ENCODE peak calls at places on chromosome 15, in five cellular contexts. One of them, this sample, is unnamed.

GRCh38 chr15:66763186-66764066 is 61.4 kb downstream of the SMAD6 start:
- DNase-seq in hypothalamus: peak; percentile 57
- DNase-seq in activated naive CD8-positive, alpha-beta T cell treated with anti-CD3 and anti-CD28 coated beads, Interleukin-2, amount 50 U/mL, for 24 hours: no peak
- DNase-seq in effector memory CD8-positive, alpha-beta T cell: no peak
- DNase-seq in EL: no peak
- DNase-seq in this sample: no peak

GRCh38 chr15:76274226-76274625 is 37.0 kb downstream of the ETFA start:
- DNase-seq in hypothalamus: no peak
- DNase-seq in activated naive CD8-positive, alpha-beta T cell treated with anti-CD3 and anti-CD28 coated beads, Interleukin-2, amount 50 U/mL, for 24 hours: no peak
- DNase-seq in EL: peak; percentile 21
- DNase-seq in effector memory CD8-positive, alpha-beta T cell: no peak
- DNase-seq in this sample: no peak

GRCh38 chr15:101190196-101190595 is 61.7 kb downstream of the CHSY1 start:
- DNase-seq in EL: no peak
- DNase-seq in hypothalamus: no peak
- DNase-seq in activated naive CD8-positive, alpha-beta T cell treated with anti-CD3 and anti-CD28 coated beads, Interleukin-2, amount 50 U/mL, for 24 hours: no peak
- DNase-seq in effector memory CD8-positive, alpha-beta T cell: no peak
- DNase-seq in this sample: no peak

GRCh38 chr15:100900136-100900894 is 18.8 kb upstream of the LRRK1 start:
- DNase-seq in hypothalamus: no peak
- DNase-seq in activated naive CD8-positive, alpha-beta T cell treated with anti-CD3 and anti-CD28 coated beads, Interleukin-2, amount 50 U/mL, for 24 hours: no peak
- DNase-seq in EL: no peak
- DNase-seq in effector memory CD8-positive, alpha-beta T cell: no peak
- DNase-seq in this sample: no peak

GRCh38 chr15:74781673-74782595 is at the start of gene CSK:
- DNase-seq in EL: peak; percentile 75
- DNase-seq in effector memory CD8-positive, alpha-beta T cell: peak; percentile 74
- DNase-seq in hypothalamus: peak; percentile 58
- DNase-seq in activated naive CD8-positive, alpha-beta T cell treated with anti-CD3 and anti-CD28 coated beads, Interleukin-2, amount 50 U/mL, for 24 hours: peak; percentile 81
- DNase-seq in this sample: peak; percentile 83

GRCh38 chr15:73932381-73933191 is 6.3 kb downstream of the LOXL1 start:
- DNase-seq in effector memory CD8-positive, alpha-beta T cell: no peak
- DNase-seq in EL: no peak
- DNase-seq in hypothalamus: no peak
- DNase-seq in activated naive CD8-positive, alpha-beta T cell treated with anti-CD3 and anti-CD28 coated beads, Interleukin-2, amount 50 U/mL, for 24 hours: no peak
- DNase-seq in this sample: no peak

GRCh38 chr15:64773606-64774555 is 1.5 kb downstream of the RBPMS2 start:
- DNase-seq in EL: no peak
- DNase-seq in hypothalamus: no peak
- DNase-seq in effector memory CD8-positive, alpha-beta T cell: no peak
- DNase-seq in activated naive CD8-positive, alpha-beta T cell treated with anti-CD3 and anti-CD28 coated beads, Interleukin-2, amount 50 U/mL, for 24 hours: no peak
- DNase-seq in this sample: no peak

GRCh38 chr15:56734013-56734625 is 810 bp upstream of the ZNF280D start:
- DNase-seq in effector memory CD8-positive, alpha-beta T cell: no peak
- DNase-seq in hypothalamus: no peak
- DNase-seq in EL: peak; percentile 26
- DNase-seq in activated naive CD8-positive, alpha-beta T cell treated with anti-CD3 and anti-CD28 coated beads, Interleukin-2, amount 50 U/mL, for 24 hours: no peak
- DNase-seq in this sample: no peak

GRCh38 chr15:82942691-82943090 is 9.8 kb downstream of the HOMER2 start:
- DNase-seq in EL: peak; percentile 19
- DNase-seq in activated naive CD8-positive, alpha-beta T cell treated with anti-CD3 and anti-CD28 coated beads, Interleukin-2, amount 50 U/mL, for 24 hours: no peak
- DNase-seq in hypothalamus: no peak
- DNase-seq in effector memory CD8-positive, alpha-beta T cell: no peak
- DNase-seq in this sample: no peak

GRCh38 chr15:27770769-27771554 is 328.2 kb downstream of the OCA2 start:
- DNase-seq in EL: no peak
- DNase-seq in activated naive CD8-positive, alpha-beta T cell treated with anti-CD3 and anti-CD28 coated beads, Interleukin-2, amount 50 U/mL, for 24 hours: no peak
- DNase-seq in effector memory CD8-positive, alpha-beta T cell: no peak
- DNase-seq in hypothalamus: no peak
- DNase-seq in this sample: no peak

GRCh38 chr15:37586976-37587375 is 347.5 kb upstream of the TMCO5A start:
- DNase-seq in hypothalamus: no peak
- DNase-seq in effector memory CD8-positive, alpha-beta T cell: no peak
- DNase-seq in EL: peak; percentile 2
- DNase-seq in activated naive CD8-positive, alpha-beta T cell treated with anti-CD3 and anti-CD28 coated beads, Interleukin-2, amount 50 U/mL, for 24 hours: no peak
- DNase-seq in this sample: no peak

GRCh38 chr15:99704444-99704838 is 28.8 kb downstream of the LYSMD4 start:
- DNase-seq in activated naive CD8-positive, alpha-beta T cell treated with anti-CD3 and anti-CD28 coated beads, Interleukin-2, amount 50 U/mL, for 24 hours: no peak
- DNase-seq in effector memory CD8-positive, alpha-beta T cell: peak; percentile 40
- DNase-seq in EL: peak; percentile 85
- DNase-seq in hypothalamus: peak; percentile 52
- DNase-seq in this sample: no peak

GRCh38 chr15:40955930-40956542 is 2.8 kb downstream of the CHAC1 start:
- DNase-seq in EL: peak; percentile 48
- DNase-seq in effector memory CD8-positive, alpha-beta T cell: no peak
- DNase-seq in hypothalamus: no peak
- DNase-seq in activated naive CD8-positive, alpha-beta T cell treated with anti-CD3 and anti-CD28 coated beads, Interleukin-2, amount 50 U/mL, for 24 hours: no peak
- DNase-seq in this sample: no peak

GRCh38 chr15:99305761-99306505 is 54.7 kb downstream of the LRRC28 start:
- DNase-seq in activated naive CD8-positive, alpha-beta T cell treated with anti-CD3 and anti-CD28 coated beads, Interleukin-2, amount 50 U/mL, for 24 hours: no peak
- DNase-seq in hypothalamus: no peak
- DNase-seq in EL: peak; percentile 44
- DNase-seq in effector memory CD8-positive, alpha-beta T cell: no peak
- DNase-seq in this sample: no peak

GRCh38 chr15:63176302-63176701 is 13.1 kb upstream of the RAB8B start:
- DNase-seq in effector memory CD8-positive, alpha-beta T cell: no peak
- DNase-seq in hypothalamus: no peak
- DNase-seq in EL: no peak
- DNase-seq in activated naive CD8-positive, alpha-beta T cell treated with anti-CD3 and anti-CD28 coated beads, Interleukin-2, amount 50 U/mL, for 24 hours: no peak
- DNase-seq in this sample: no peak

GRCh38 chr15:55627730-55628368 is 39.7 kb upstream of the PYGO1 start:
- DNase-seq in EL: peak; percentile 88
- DNase-seq in effector memory CD8-positive, alpha-beta T cell: no peak
- DNase-seq in hypothalamus: no peak
- DNase-seq in activated naive CD8-positive, alpha-beta T cell treated with anti-CD3 and anti-CD28 coated beads, Interleukin-2, amount 50 U/mL, for 24 hours: no peak
- DNase-seq in this sample: no peak

GRCh38 chr15:47182818-47183217 is 534.5 kb upstream of the SEMA6D start:
- DNase-seq in activated naive CD8-positive, alpha-beta T cell treated with anti-CD3 and anti-CD28 coated beads, Interleukin-2, amount 50 U/mL, for 24 hours: no peak
- DNase-seq in effector memory CD8-positive, alpha-beta T cell: no peak
- DNase-seq in hypothalamus: no peak
- DNase-seq in EL: no peak
- DNase-seq in this sample: no peak

GRCh38 chr15:40002295-40002694 is 36.7 kb downstream of the SRP14 start:
- DNase-seq in effector memory CD8-positive, alpha-beta T cell: no peak
- DNase-seq in hypothalamus: no peak
- DNase-seq in EL: peak; percentile 42
- DNase-seq in activated naive CD8-positive, alpha-beta T cell treated with anti-CD3 and anti-CD28 coated beads, Interleukin-2, amount 50 U/mL, for 24 hours: no peak
- DNase-seq in this sample: no peak

GRCh38 chr15:39204031-39204430 is 376.8 kb upstream of the THBS1 start:
- DNase-seq in EL: peak; percentile 25
- DNase-seq in activated naive CD8-positive, alpha-beta T cell treated with anti-CD3 and anti-CD28 coated beads, Interleukin-2, amount 50 U/mL, for 24 hours: no peak
- DNase-seq in hypothalamus: no peak
- DNase-seq in effector memory CD8-positive, alpha-beta T cell: no peak
- DNase-seq in this sample: no peak

GRCh38 chr15:98442379-98442833 is 205.9 kb upstream of the IGF1R start:
- DNase-seq in EL: peak; percentile 85
- DNase-seq in activated naive CD8-positive, alpha-beta T cell treated with anti-CD3 and anti-CD28 coated beads, Interleukin-2, amount 50 U/mL, for 24 hours: peak; percentile 28
- DNase-seq in hypothalamus: no peak
- DNase-seq in effector memory CD8-positive, alpha-beta T cell: no peak
- DNase-seq in this sample: no peak

GRCh38 chr15:64462492-64462891 is 2.1 kb downstream of the ZNF609 start:
- DNase-seq in effector memory CD8-positive, alpha-beta T cell: no peak
- DNase-seq in activated naive CD8-positive, alpha-beta T cell treated with anti-CD3 and anti-CD28 coated beads, Interleukin-2, amount 50 U/mL, for 24 hours: no peak
- DNase-seq in hypothalamus: no peak
- DNase-seq in EL: no peak
- DNase-seq in this sample: no peak

GRCh38 chr15:90838544-90838943 is 29.8 kb upstream of the FURIN start:
- DNase-seq in hypothalamus: no peak
- DNase-seq in activated naive CD8-positive, alpha-beta T cell treated with anti-CD3 and anti-CD28 coated beads, Interleukin-2, amount 50 U/mL, for 24 hours: no peak
- DNase-seq in EL: no peak
- DNase-seq in effector memory CD8-positive, alpha-beta T cell: no peak
- DNase-seq in this sample: no peak

GRCh38 chr15:96130734-96131133 is 199.8 kb upstream of the NR2F2 start:
- DNase-seq in effector memory CD8-positive, alpha-beta T cell: no peak
- DNase-seq in EL: no peak
- DNase-seq in hypothalamus: no peak
- DNase-seq in activated naive CD8-positive, alpha-beta T cell treated with anti-CD3 and anti-CD28 coated beads, Interleukin-2, amount 50 U/mL, for 24 hours: no peak
- DNase-seq in this sample: no peak

GRCh38 chr15:36109943-36110658 is 469.3 kb upstream of the CDIN1 start:
- DNase-seq in activated naive CD8-positive, alpha-beta T cell treated with anti-CD3 and anti-CD28 coated beads, Interleukin-2, amount 50 U/mL, for 24 hours: no peak
- DNase-seq in EL: peak; percentile 52
- DNase-seq in hypothalamus: no peak
- DNase-seq in effector memory CD8-positive, alpha-beta T cell: no peak
- DNase-seq in this sample: no peak

GRCh38 chr15:68025860-68026424 is 28.2 kb upstream of the PIAS1 start:
- DNase-seq in activated naive CD8-positive, alpha-beta T cell treated with anti-CD3 and anti-CD28 coated beads, Interleukin-2, amount 50 U/mL, for 24 hours: no peak
- DNase-seq in EL: no peak
- DNase-seq in effector memory CD8-positive, alpha-beta T cell: no peak
- DNase-seq in hypothalamus: no peak
- DNase-seq in this sample: no peak

GRCh38 chr15:74234598-74234875 is 1.6 kb upstream of the CCDC33 start:
- DNase-seq in EL: no peak
- DNase-seq in hypothalamus: no peak
- DNase-seq in activated naive CD8-positive, alpha-beta T cell treated with anti-CD3 and anti-CD28 coated beads, Interleukin-2, amount 50 U/mL, for 24 hours: no peak
- DNase-seq in effector memory CD8-positive, alpha-beta T cell: no peak
- DNase-seq in this sample: no peak

GRCh38 chr15:36501063-36501678 is 78.3 kb upstream of the CDIN1 start:
- DNase-seq in EL: peak; percentile 72
- DNase-seq in effector memory CD8-positive, alpha-beta T cell: no peak
- DNase-seq in hypothalamus: peak; percentile 68
- DNase-seq in activated naive CD8-positive, alpha-beta T cell treated with anti-CD3 and anti-CD28 coated beads, Interleukin-2, amount 50 U/mL, for 24 hours: no peak
- DNase-seq in this sample: peak; percentile 5

GRCh38 chr15:85073556-85074194 is 92.0 kb downstream of the PDE8A start:
- DNase-seq in hypothalamus: no peak
- DNase-seq in activated naive CD8-positive, alpha-beta T cell treated with anti-CD3 and anti-CD28 coated beads, Interleukin-2, amount 50 U/mL, for 24 hours: peak; percentile 7
- DNase-seq in effector memory CD8-positive, alpha-beta T cell: no peak
- DNase-seq in EL: peak; percentile 25
- DNase-seq in this sample: no peak

GRCh38 chr15:23472033-23472432 is 25.0 kb upstream of the GOLGA6L2 start:
- DNase-seq in activated naive CD8-positive, alpha-beta T cell treated with anti-CD3 and anti-CD28 coated beads, Interleukin-2, amount 50 U/mL, for 24 hours: no peak
- DNase-seq in hypothalamus: no peak
- DNase-seq in EL: no peak
- DNase-seq in effector memory CD8-positive, alpha-beta T cell: no peak
- DNase-seq in this sample: no peak

GRCh38 chr15:63870403-63871209 is 36.9 kb upstream of the HERC1 start:
- DNase-seq in effector memory CD8-positive, alpha-beta T cell: no peak
- DNase-seq in activated naive CD8-positive, alpha-beta T cell treated with anti-CD3 and anti-CD28 coated beads, Interleukin-2, amount 50 U/mL, for 24 hours: no peak
- DNase-seq in EL: peak; percentile 74
- DNase-seq in hypothalamus: no peak
- DNase-seq in this sample: no peak

GRCh38 chr15:88982304-88982945 is 69.2 kb upstream of the MFGE8 start:
- DNase-seq in EL: peak; percentile 77
- DNase-seq in effector memory CD8-positive, alpha-beta T cell: no peak
- DNase-seq in activated naive CD8-positive, alpha-beta T cell treated with anti-CD3 and anti-CD28 coated beads, Interleukin-2, amount 50 U/mL, for 24 hours: no peak
- DNase-seq in hypothalamus: no peak
- DNase-seq in this sample: no peak